ENCODE peak calls at places on chromosomes 1 and 21, in ten cellular contexts. One of them, this sample, is unnamed.

GRCh38 chr1:42681771-42682483 is at the start of gene YBX1:
- DNase-seq in IMR-90: peak
- DNase-seq in HEK293T: peak
- DNase-seq in KG1: peak
- DNase-seq in EH: peak
- DNase-seq in stimulated activated CD8-positive, alpha-beta memory T cell treated with anti-CD3 and anti-CD28 coated beads, Interleukin-7, amount 100 ng/mL, for 24 hours: peak
- DNase-seq in progenitor cell of endocrine pancreas: peak
- DNase-seq in activated T-cell treated with anti-CD3 and anti-CD28 coated beads for 1 hour: peak
- DNase-seq in NCI-H1436 treated with DMSO at 0.1 percent for 48 hours: peak
- DNase-seq in activated CD8-positive, alpha-beta memory T cell treated with anti-CD3 and anti-CD28 coated beads, Interleukin-2, amount 10 ng/mL, durations not matched to agents 7 days and 5 days: peak
- DNase-seq in this sample: peak

GRCh38 chr1:219310181-219310728 is 136.6 kb downstream of the LYPLAL1 start:
- DNase-seq in IMR-90: no peak
- DNase-seq in HEK293T: no peak
- DNase-seq in KG1: no peak
- DNase-seq in EH: no peak
- DNase-seq in stimulated activated CD8-positive, alpha-beta memory T cell treated with anti-CD3 and anti-CD28 coated beads, Interleukin-7, amount 100 ng/mL, for 24 hours: no peak
- DNase-seq in progenitor cell of endocrine pancreas: no peak
- DNase-seq in activated T-cell treated with anti-CD3 and anti-CD28 coated beads for 1 hour: no peak
- DNase-seq in NCI-H1436 treated with DMSO at 0.1 percent for 48 hours: no peak
- DNase-seq in activated CD8-positive, alpha-beta memory T cell treated with anti-CD3 and anti-CD28 coated beads, Interleukin-2, amount 10 ng/mL, durations not matched to agents 7 days and 5 days: no peak
- DNase-seq in this sample: no peak

GRCh38 chr1:190599677-190600076 is 122.0 kb upstream of the BRINP3 start:
- DNase-seq in IMR-90: no peak
- DNase-seq in HEK293T: no peak
- DNase-seq in KG1: no peak
- DNase-seq in EH: no peak
- DNase-seq in stimulated activated CD8-positive, alpha-beta memory T cell treated with anti-CD3 and anti-CD28 coated beads, Interleukin-7, amount 100 ng/mL, for 24 hours: no peak
- DNase-seq in progenitor cell of endocrine pancreas: no peak
- DNase-seq in activated T-cell treated with anti-CD3 and anti-CD28 coated beads for 1 hour: no peak
- DNase-seq in NCI-H1436 treated with DMSO at 0.1 percent for 48 hours: no peak
- DNase-seq in activated CD8-positive, alpha-beta memory T cell treated with anti-CD3 and anti-CD28 coated beads, Interleukin-2, amount 10 ng/mL, durations not matched to agents 7 days and 5 days: no peak
- DNase-seq in this sample: no peak

GRCh38 chr1:236058141-236058626 is 6.7 kb downstream of the NID1 start:
- DNase-seq in IMR-90: peak
- DNase-seq in HEK293T: no peak
- DNase-seq in KG1: no peak
- DNase-seq in EH: peak
- DNase-seq in stimulated activated CD8-positive, alpha-beta memory T cell treated with anti-CD3 and anti-CD28 coated beads, Interleukin-7, amount 100 ng/mL, for 24 hours: no peak
- DNase-seq in progenitor cell of endocrine pancreas: no peak
- DNase-seq in activated T-cell treated with anti-CD3 and anti-CD28 coated beads for 1 hour: no peak
- DNase-seq in NCI-H1436 treated with DMSO at 0.1 percent for 48 hours: no peak
- DNase-seq in activated CD8-positive, alpha-beta memory T cell treated with anti-CD3 and anti-CD28 coated beads, Interleukin-2, amount 10 ng/mL, durations not matched to agents 7 days and 5 days: no peak
- DNase-seq in this sample: peak

GRCh38 chr1:104953555-104953954 is 1203.9 kb downstream of the AMY1C start:
- DNase-seq in IMR-90: no peak
- DNase-seq in HEK293T: no peak
- DNase-seq in KG1: no peak
- DNase-seq in EH: no peak
- DNase-seq in stimulated activated CD8-positive, alpha-beta memory T cell treated with anti-CD3 and anti-CD28 coated beads, Interleukin-7, amount 100 ng/mL, for 24 hours: no peak
- DNase-seq in progenitor cell of endocrine pancreas: no peak
- DNase-seq in activated T-cell treated with anti-CD3 and anti-CD28 coated beads for 1 hour: no peak
- DNase-seq in NCI-H1436 treated with DMSO at 0.1 percent for 48 hours: no peak
- DNase-seq in activated CD8-positive, alpha-beta memory T cell treated with anti-CD3 and anti-CD28 coated beads, Interleukin-2, amount 10 ng/mL, durations not matched to agents 7 days and 5 days: no peak
- DNase-seq in this sample: no peak

GRCh38 chr1:232248276-232248803 is 381.6 kb downstream of the SIPA1L2 start:
- DNase-seq in IMR-90: no peak
- DNase-seq in HEK293T: no peak
- DNase-seq in KG1: no peak
- DNase-seq in EH: no peak
- DNase-seq in stimulated activated CD8-positive, alpha-beta memory T cell treated with anti-CD3 and anti-CD28 coated beads, Interleukin-7, amount 100 ng/mL, for 24 hours: no peak
- DNase-seq in progenitor cell of endocrine pancreas: no peak
- DNase-seq in activated T-cell treated with anti-CD3 and anti-CD28 coated beads for 1 hour: no peak
- DNase-seq in NCI-H1436 treated with DMSO at 0.1 percent for 48 hours: no peak
- DNase-seq in activated CD8-positive, alpha-beta memory T cell treated with anti-CD3 and anti-CD28 coated beads, Interleukin-2, amount 10 ng/mL, durations not matched to agents 7 days and 5 days: no peak
- DNase-seq in this sample: no peak

GRCh38 chr21:32312321-32312720 is 13.7 kb downstream of the MRAP start:
- DNase-seq in IMR-90: no peak
- DNase-seq in HEK293T: no peak
- DNase-seq in KG1: no peak
- DNase-seq in EH: no peak
- DNase-seq in stimulated activated CD8-positive, alpha-beta memory T cell treated with anti-CD3 and anti-CD28 coated beads, Interleukin-7, amount 100 ng/mL, for 24 hours: no peak
- DNase-seq in progenitor cell of endocrine pancreas: no peak
- DNase-seq in activated T-cell treated with anti-CD3 and anti-CD28 coated beads for 1 hour: no peak
- DNase-seq in NCI-H1436 treated with DMSO at 0.1 percent for 48 hours: no peak
- DNase-seq in activated CD8-positive, alpha-beta memory T cell treated with anti-CD3 and anti-CD28 coated beads, Interleukin-2, amount 10 ng/mL, durations not matched to agents 7 days and 5 days: peak
- DNase-seq in this sample: no peak

GRCh38 chr1:115529216-115529897 is 112.4 kb upstream of the VANGL1 start:
- DNase-seq in IMR-90: no peak
- DNase-seq in HEK293T: no peak
- DNase-seq in KG1: no peak
- DNase-seq in EH: peak
- DNase-seq in stimulated activated CD8-positive, alpha-beta memory T cell treated with anti-CD3 and anti-CD28 coated beads, Interleukin-7, amount 100 ng/mL, for 24 hours: no peak
- DNase-seq in progenitor cell of endocrine pancreas: no peak
- DNase-seq in activated T-cell treated with anti-CD3 and anti-CD28 coated beads for 1 hour: no peak
- DNase-seq in NCI-H1436 treated with DMSO at 0.1 percent for 48 hours: no peak
- DNase-seq in activated CD8-positive, alpha-beta memory T cell treated with anti-CD3 and anti-CD28 coated beads, Interleukin-2, amount 10 ng/mL, durations not matched to agents 7 days and 5 days: no peak
- DNase-seq in this sample: no peak

GRCh38 chr1:157270705-157271274 is 132.6 kb upstream of the ETV3 start:
- DNase-seq in IMR-90: no peak
- DNase-seq in HEK293T: no peak
- DNase-seq in KG1: no peak
- DNase-seq in EH: no peak
- DNase-seq in stimulated activated CD8-positive, alpha-beta memory T cell treated with anti-CD3 and anti-CD28 coated beads, Interleukin-7, amount 100 ng/mL, for 24 hours: no peak
- DNase-seq in progenitor cell of endocrine pancreas: no peak
- DNase-seq in activated T-cell treated with anti-CD3 and anti-CD28 coated beads for 1 hour: no peak
- DNase-seq in NCI-H1436 treated with DMSO at 0.1 percent for 48 hours: no peak
- DNase-seq in activated CD8-positive, alpha-beta memory T cell treated with anti-CD3 and anti-CD28 coated beads, Interleukin-2, amount 10 ng/mL, durations not matched to agents 7 days and 5 days: no peak
- DNase-seq in this sample: no peak

GRCh38 chr1:180424848-180425457 is 77.4 kb downstream of the ACBD6 start:
- DNase-seq in IMR-90: no peak
- DNase-seq in HEK293T: peak
- DNase-seq in KG1: no peak
- DNase-seq in EH: no peak
- DNase-seq in stimulated activated CD8-positive, alpha-beta memory T cell treated with anti-CD3 and anti-CD28 coated beads, Interleukin-7, amount 100 ng/mL, for 24 hours: no peak
- DNase-seq in progenitor cell of endocrine pancreas: no peak
- DNase-seq in activated T-cell treated with anti-CD3 and anti-CD28 coated beads for 1 hour: no peak
- DNase-seq in NCI-H1436 treated with DMSO at 0.1 percent for 48 hours: peak
- DNase-seq in activated CD8-positive, alpha-beta memory T cell treated with anti-CD3 and anti-CD28 coated beads, Interleukin-2, amount 10 ng/mL, durations not matched to agents 7 days and 5 days: no peak
- DNase-seq in this sample: no peak

GRCh38 chr21:34552324-34553198 is 40.6 kb upstream of the KCNE1 start:
- DNase-seq in IMR-90: no peak
- DNase-seq in HEK293T: no peak
- DNase-seq in KG1: no peak
- DNase-seq in EH: peak
- DNase-seq in stimulated activated CD8-positive, alpha-beta memory T cell treated with anti-CD3 and anti-CD28 coated beads, Interleukin-7, amount 100 ng/mL, for 24 hours: no peak
- DNase-seq in progenitor cell of endocrine pancreas: no peak
- DNase-seq in activated T-cell treated with anti-CD3 and anti-CD28 coated beads for 1 hour: no peak
- DNase-seq in NCI-H1436 treated with DMSO at 0.1 percent for 48 hours: no peak
- DNase-seq in activated CD8-positive, alpha-beta memory T cell treated with anti-CD3 and anti-CD28 coated beads, Interleukin-2, amount 10 ng/mL, durations not matched to agents 7 days and 5 days: no peak
- DNase-seq in this sample: no peak

GRCh38 chr1:204077979-204078696 is 5.2 kb downstream of the SOX13 start:
- DNase-seq in IMR-90: peak
- DNase-seq in HEK293T: no peak
- DNase-seq in KG1: no peak
- DNase-seq in EH: no peak
- DNase-seq in stimulated activated CD8-positive, alpha-beta memory T cell treated with anti-CD3 and anti-CD28 coated beads, Interleukin-7, amount 100 ng/mL, for 24 hours: no peak
- DNase-seq in progenitor cell of endocrine pancreas: peak
- DNase-seq in activated T-cell treated with anti-CD3 and anti-CD28 coated beads for 1 hour: no peak
- DNase-seq in NCI-H1436 treated with DMSO at 0.1 percent for 48 hours: peak
- DNase-seq in activated CD8-positive, alpha-beta memory T cell treated with anti-CD3 and anti-CD28 coated beads, Interleukin-2, amount 10 ng/mL, durations not matched to agents 7 days and 5 days: no peak
- DNase-seq in this sample: no peak

GRCh38 chr1:66271904-66272254 is 262.1 kb upstream of the SGIP1 start:
- DNase-seq in IMR-90: peak
- DNase-seq in HEK293T: peak
- DNase-seq in KG1: no peak
- DNase-seq in EH: peak
- DNase-seq in stimulated activated CD8-positive, alpha-beta memory T cell treated with anti-CD3 and anti-CD28 coated beads, Interleukin-7, amount 100 ng/mL, for 24 hours: no peak
- DNase-seq in progenitor cell of endocrine pancreas: no peak
- DNase-seq in activated T-cell treated with anti-CD3 and anti-CD28 coated beads for 1 hour: no peak
- DNase-seq in NCI-H1436 treated with DMSO at 0.1 percent for 48 hours: peak
- DNase-seq in activated CD8-positive, alpha-beta memory T cell treated with anti-CD3 and anti-CD28 coated beads, Interleukin-2, amount 10 ng/mL, durations not matched to agents 7 days and 5 days: no peak
- DNase-seq in this sample: peak

GRCh38 chr1:179745743-179746142 is 2.7 kb downstream of the FAM163A start:
- DNase-seq in IMR-90: no peak
- DNase-seq in HEK293T: no peak
- DNase-seq in KG1: no peak
- DNase-seq in EH: no peak
- DNase-seq in stimulated activated CD8-positive, alpha-beta memory T cell treated with anti-CD3 and anti-CD28 coated beads, Interleukin-7, amount 100 ng/mL, for 24 hours: no peak
- DNase-seq in progenitor cell of endocrine pancreas: no peak
- DNase-seq in activated T-cell treated with anti-CD3 and anti-CD28 coated beads for 1 hour: no peak
- DNase-seq in NCI-H1436 treated with DMSO at 0.1 percent for 48 hours: no peak
- DNase-seq in activated CD8-positive, alpha-beta memory T cell treated with anti-CD3 and anti-CD28 coated beads, Interleukin-2, amount 10 ng/mL, durations not matched to agents 7 days and 5 days: no peak
- DNase-seq in this sample: no peak

GRCh38 chr1:118998171-118998570 is 10.0 kb upstream of the TBX15 start:
- DNase-seq in IMR-90: no peak
- DNase-seq in HEK293T: no peak
- DNase-seq in KG1: no peak
- DNase-seq in EH: peak
- DNase-seq in stimulated activated CD8-positive, alpha-beta memory T cell treated with anti-CD3 and anti-CD28 coated beads, Interleukin-7, amount 100 ng/mL, for 24 hours: no peak
- DNase-seq in progenitor cell of endocrine pancreas: no peak
- DNase-seq in activated T-cell treated with anti-CD3 and anti-CD28 coated beads for 1 hour: no peak
- DNase-seq in NCI-H1436 treated with DMSO at 0.1 percent for 48 hours: no peak
- DNase-seq in activated CD8-positive, alpha-beta memory T cell treated with anti-CD3 and anti-CD28 coated beads, Interleukin-2, amount 10 ng/mL, durations not matched to agents 7 days and 5 days: no peak
- DNase-seq in this sample: no peak

GRCh38 chr1:222370911-222371717 is 176.8 kb downstream of the HHIPL2 start:
- DNase-seq in IMR-90: peak
- DNase-seq in HEK293T: no peak
- DNase-seq in KG1: no peak
- DNase-seq in EH: peak
- DNase-seq in stimulated activated CD8-positive, alpha-beta memory T cell treated with anti-CD3 and anti-CD28 coated beads, Interleukin-7, amount 100 ng/mL, for 24 hours: no peak
- DNase-seq in progenitor cell of endocrine pancreas: no peak
- DNase-seq in activated T-cell treated with anti-CD3 and anti-CD28 coated beads for 1 hour: no peak
- DNase-seq in NCI-H1436 treated with DMSO at 0.1 percent for 48 hours: no peak
- DNase-seq in activated CD8-positive, alpha-beta memory T cell treated with anti-CD3 and anti-CD28 coated beads, Interleukin-2, amount 10 ng/mL, durations not matched to agents 7 days and 5 days: no peak
- DNase-seq in this sample: peak

GRCh38 chr21:27321791-27322190 is 354.9 kb upstream of the ADAMTS5 start:
- DNase-seq in IMR-90: no peak
- DNase-seq in HEK293T: no peak
- DNase-seq in KG1: no peak
- DNase-seq in EH: no peak
- DNase-seq in stimulated activated CD8-positive, alpha-beta memory T cell treated with anti-CD3 and anti-CD28 coated beads, Interleukin-7, amount 100 ng/mL, for 24 hours: no peak
- DNase-seq in progenitor cell of endocrine pancreas: no peak
- DNase-seq in activated T-cell treated with anti-CD3 and anti-CD28 coated beads for 1 hour: no peak
- DNase-seq in NCI-H1436 treated with DMSO at 0.1 percent for 48 hours: no peak
- DNase-seq in activated CD8-positive, alpha-beta memory T cell treated with anti-CD3 and anti-CD28 coated beads, Interleukin-2, amount 10 ng/mL, durations not matched to agents 7 days and 5 days: no peak
- DNase-seq in this sample: no peak

GRCh38 chr1:113456967-113457366 is 66.7 kb downstream of the MAGI3 start:
- DNase-seq in IMR-90: peak
- DNase-seq in HEK293T: no peak
- DNase-seq in KG1: no peak
- DNase-seq in EH: peak
- DNase-seq in stimulated activated CD8-positive, alpha-beta memory T cell treated with anti-CD3 and anti-CD28 coated beads, Interleukin-7, amount 100 ng/mL, for 24 hours: no peak
- DNase-seq in progenitor cell of endocrine pancreas: no peak
- DNase-seq in activated T-cell treated with anti-CD3 and anti-CD28 coated beads for 1 hour: no peak
- DNase-seq in NCI-H1436 treated with DMSO at 0.1 percent for 48 hours: no peak
- DNase-seq in activated CD8-positive, alpha-beta memory T cell treated with anti-CD3 and anti-CD28 coated beads, Interleukin-2, amount 10 ng/mL, durations not matched to agents 7 days and 5 days: no peak
- DNase-seq in this sample: peak

GRCh38 chr1:21362096-21362495 is 71.8 kb upstream of the ECE1 start:
- DNase-seq in IMR-90: no peak
- DNase-seq in HEK293T: no peak
- DNase-seq in KG1: no peak
- DNase-seq in EH: no peak
- DNase-seq in stimulated activated CD8-positive, alpha-beta memory T cell treated with anti-CD3 and anti-CD28 coated beads, Interleukin-7, amount 100 ng/mL, for 24 hours: no peak
- DNase-seq in progenitor cell of endocrine pancreas: no peak
- DNase-seq in activated T-cell treated with anti-CD3 and anti-CD28 coated beads for 1 hour: no peak
- DNase-seq in NCI-H1436 treated with DMSO at 0.1 percent for 48 hours: no peak
- DNase-seq in activated CD8-positive, alpha-beta memory T cell treated with anti-CD3 and anti-CD28 coated beads, Interleukin-2, amount 10 ng/mL, durations not matched to agents 7 days and 5 days: no peak
- DNase-seq in this sample: peak

GRCh38 chr1:224392411-224393249 is 36.0 kb downstream of the CNIH4 start:
- DNase-seq in IMR-90: peak
- DNase-seq in HEK293T: no peak
- DNase-seq in KG1: no peak
- DNase-seq in EH: peak
- DNase-seq in stimulated activated CD8-positive, alpha-beta memory T cell treated with anti-CD3 and anti-CD28 coated beads, Interleukin-7, amount 100 ng/mL, for 24 hours: no peak
- DNase-seq in progenitor cell of endocrine pancreas: no peak
- DNase-seq in activated T-cell treated with anti-CD3 and anti-CD28 coated beads for 1 hour: no peak
- DNase-seq in NCI-H1436 treated with DMSO at 0.1 percent for 48 hours: no peak
- DNase-seq in activated CD8-positive, alpha-beta memory T cell treated with anti-CD3 and anti-CD28 coated beads, Interleukin-2, amount 10 ng/mL, durations not matched to agents 7 days and 5 days: no peak
- DNase-seq in this sample: no peak

GRCh38 chr1:15014521-15014920 is 139.0 kb upstream of the TMEM51 start:
- DNase-seq in IMR-90: peak
- DNase-seq in HEK293T: no peak
- DNase-seq in KG1: no peak
- DNase-seq in EH: peak
- DNase-seq in stimulated activated CD8-positive, alpha-beta memory T cell treated with anti-CD3 and anti-CD28 coated beads, Interleukin-7, amount 100 ng/mL, for 24 hours: no peak
- DNase-seq in progenitor cell of endocrine pancreas: no peak
- DNase-seq in activated T-cell treated with anti-CD3 and anti-CD28 coated beads for 1 hour: no peak
- DNase-seq in NCI-H1436 treated with DMSO at 0.1 percent for 48 hours: no peak
- DNase-seq in activated CD8-positive, alpha-beta memory T cell treated with anti-CD3 and anti-CD28 coated beads, Interleukin-2, amount 10 ng/mL, durations not matched to agents 7 days and 5 days: no peak
- DNase-seq in this sample: peak

GRCh38 chr1:231871878-231872277 is 245.3 kb downstream of the DISC1 start:
- DNase-seq in IMR-90: no peak
- DNase-seq in HEK293T: no peak
- DNase-seq in KG1: no peak
- DNase-seq in EH: no peak
- DNase-seq in stimulated activated CD8-positive, alpha-beta memory T cell treated with anti-CD3 and anti-CD28 coated beads, Interleukin-7, amount 100 ng/mL, for 24 hours: no peak
- DNase-seq in progenitor cell of endocrine pancreas: no peak
- DNase-seq in activated T-cell treated with anti-CD3 and anti-CD28 coated beads for 1 hour: no peak
- DNase-seq in NCI-H1436 treated with DMSO at 0.1 percent for 48 hours: no peak
- DNase-seq in activated CD8-positive, alpha-beta memory T cell treated with anti-CD3 and anti-CD28 coated beads, Interleukin-2, amount 10 ng/mL, durations not matched to agents 7 days and 5 days: no peak
- DNase-seq in this sample: no peak

GRCh38 chr1:53477626-53478025 is 18.4 kb downstream of the DMRTB1 start:
- DNase-seq in IMR-90: no peak
- DNase-seq in HEK293T: no peak
- DNase-seq in KG1: no peak
- DNase-seq in EH: no peak
- DNase-seq in stimulated activated CD8-positive, alpha-beta memory T cell treated with anti-CD3 and anti-CD28 coated beads, Interleukin-7, amount 100 ng/mL, for 24 hours: no peak
- DNase-seq in progenitor cell of endocrine pancreas: no peak
- DNase-seq in activated T-cell treated with anti-CD3 and anti-CD28 coated beads for 1 hour: no peak
- DNase-seq in NCI-H1436 treated with DMSO at 0.1 percent for 48 hours: no peak
- DNase-seq in activated CD8-positive, alpha-beta memory T cell treated with anti-CD3 and anti-CD28 coated beads, Interleukin-2, amount 10 ng/mL, durations not matched to agents 7 days and 5 days: no peak
- DNase-seq in this sample: no peak

GRCh38 chr1:17599301-17600300 is 60.1 kb downstream of the ARHGEF10L start:
- DNase-seq in IMR-90: no peak
- DNase-seq in HEK293T: no peak
- DNase-seq in KG1: no peak
- DNase-seq in EH: no peak
- DNase-seq in stimulated activated CD8-positive, alpha-beta memory T cell treated with anti-CD3 and anti-CD28 coated beads, Interleukin-7, amount 100 ng/mL, for 24 hours: no peak
- DNase-seq in progenitor cell of endocrine pancreas: no peak
- DNase-seq in activated T-cell treated with anti-CD3 and anti-CD28 coated beads for 1 hour: no peak
- DNase-seq in NCI-H1436 treated with DMSO at 0.1 percent for 48 hours: no peak
- DNase-seq in activated CD8-positive, alpha-beta memory T cell treated with anti-CD3 and anti-CD28 coated beads, Interleukin-2, amount 10 ng/mL, durations not matched to agents 7 days and 5 days: no peak
- DNase-seq in this sample: no peak

GRCh38 chr1:237296861-237297260 is 254.9 kb downstream of the RYR2 start:
- DNase-seq in IMR-90: no peak
- DNase-seq in HEK293T: no peak
- DNase-seq in KG1: no peak
- DNase-seq in EH: no peak
- DNase-seq in stimulated activated CD8-positive, alpha-beta memory T cell treated with anti-CD3 and anti-CD28 coated beads, Interleukin-7, amount 100 ng/mL, for 24 hours: no peak
- DNase-seq in progenitor cell of endocrine pancreas: no peak
- DNase-seq in activated T-cell treated with anti-CD3 and anti-CD28 coated beads for 1 hour: no peak
- DNase-seq in NCI-H1436 treated with DMSO at 0.1 percent for 48 hours: no peak
- DNase-seq in activated CD8-positive, alpha-beta memory T cell treated with anti-CD3 and anti-CD28 coated beads, Interleukin-2, amount 10 ng/mL, durations not matched to agents 7 days and 5 days: no peak
- DNase-seq in this sample: no peak

GRCh38 chr1:113809651-113810602 is 2.3 kb downstream of the RSBN1 start:
- DNase-seq in IMR-90: peak
- DNase-seq in HEK293T: peak
- DNase-seq in KG1: no peak
- DNase-seq in EH: peak
- DNase-seq in stimulated activated CD8-positive, alpha-beta memory T cell treated with anti-CD3 and anti-CD28 coated beads, Interleukin-7, amount 100 ng/mL, for 24 hours: no peak
- DNase-seq in progenitor cell of endocrine pancreas: no peak
- DNase-seq in activated T-cell treated with anti-CD3 and anti-CD28 coated beads for 1 hour: no peak
- DNase-seq in NCI-H1436 treated with DMSO at 0.1 percent for 48 hours: no peak
- DNase-seq in activated CD8-positive, alpha-beta memory T cell treated with anti-CD3 and anti-CD28 coated beads, Interleukin-2, amount 10 ng/mL, durations not matched to agents 7 days and 5 days: no peak
- DNase-seq in this sample: no peak

GRCh38 chr1:66809736-66810326 is 8.8 kb upstream of the INSL5 start:
- DNase-seq in IMR-90: peak
- DNase-seq in HEK293T: no peak
- DNase-seq in KG1: no peak
- DNase-seq in EH: peak
- DNase-seq in stimulated activated CD8-positive, alpha-beta memory T cell treated with anti-CD3 and anti-CD28 coated beads, Interleukin-7, amount 100 ng/mL, for 24 hours: no peak
- DNase-seq in progenitor cell of endocrine pancreas: no peak
- DNase-seq in activated T-cell treated with anti-CD3 and anti-CD28 coated beads for 1 hour: no peak
- DNase-seq in NCI-H1436 treated with DMSO at 0.1 percent for 48 hours: no peak
- DNase-seq in activated CD8-positive, alpha-beta memory T cell treated with anti-CD3 and anti-CD28 coated beads, Interleukin-2, amount 10 ng/mL, durations not matched to agents 7 days and 5 days: no peak
- DNase-seq in this sample: peak

GRCh38 chr1:242467556-242468145 is 56.8 kb downstream of the PLD5 start:
- DNase-seq in IMR-90: peak
- DNase-seq in HEK293T: peak
- DNase-seq in KG1: peak
- DNase-seq in EH: peak
- DNase-seq in stimulated activated CD8-positive, alpha-beta memory T cell treated with anti-CD3 and anti-CD28 coated beads, Interleukin-7, amount 100 ng/mL, for 24 hours: no peak
- DNase-seq in progenitor cell of endocrine pancreas: peak
- DNase-seq in activated T-cell treated with anti-CD3 and anti-CD28 coated beads for 1 hour: no peak
- DNase-seq in NCI-H1436 treated with DMSO at 0.1 percent for 48 hours: no peak
- DNase-seq in activated CD8-positive, alpha-beta memory T cell treated with anti-CD3 and anti-CD28 coated beads, Interleukin-2, amount 10 ng/mL, durations not matched to agents 7 days and 5 days: no peak
- DNase-seq in this sample: peak

This sample was measured in MG63.